ENCODE peak calls at places on chromosomes 3 and 15, in eight cellular contexts. One of them, this sample, is unnamed.
A peak's percentile ranks its signal among the peaks of the same experiment; 100 is the strongest.

GRCh38 chr15:77160562-77161481 is 89.9 kb upstream of the TSPAN3 start:
- DNase-seq in RPMI8226: peak; percentile 86
- DNase-seq in astrocyte: peak; percentile 23
- DNase-seq in SW 1271: no peak
- DNase-seq in amygdala: no peak
- DNase-seq in EH: no peak
- DNase-seq in A172: no peak
- DNase-seq in myocyte: no peak
- DNase-seq in this sample: no peak

GRCh38 chr3:21717272-21717671 is 33.7 kb downstream of the ZNF385D start:
- DNase-seq in amygdala: no peak
- DNase-seq in EH: no peak
- DNase-seq in SW 1271: no peak
- DNase-seq in myocyte: no peak
- DNase-seq in RPMI8226: no peak
- DNase-seq in A172: no peak
- DNase-seq in astrocyte: peak; percentile 49
- DNase-seq in this sample: no peak

GRCh38 chr3:161215186-161215585 is 5.9 kb upstream of the NMD3 start:
- DNase-seq in SW 1271: no peak
- DNase-seq in astrocyte: no peak
- DNase-seq in A172: no peak
- DNase-seq in EH: no peak
- DNase-seq in RPMI8226: no peak
- DNase-seq in amygdala: no peak
- DNase-seq in myocyte: no peak
- DNase-seq in this sample: no peak

GRCh38 chr15:35211240-35211952 is 126.3 kb upstream of the NANOGP8 start:
- DNase-seq in astrocyte: no peak
- DNase-seq in EH: no peak
- DNase-seq in amygdala: no peak
- DNase-seq in myocyte: no peak
- DNase-seq in A172: no peak
- DNase-seq in SW 1271: no peak
- DNase-seq in RPMI8226: no peak
- DNase-seq in this sample: no peak

GRCh38 chr3:71148455-71149060 is 435.0 kb downstream of the FOXP1 start:
- DNase-seq in A172: no peak
- DNase-seq in myocyte: no peak
- DNase-seq in EH: no peak
- DNase-seq in RPMI8226: no peak
- DNase-seq in SW 1271: no peak
- DNase-seq in astrocyte: no peak
- DNase-seq in amygdala: no peak
- DNase-seq in this sample: no peak

GRCh38 chr15:78629031-78629715 is 8.4 kb upstream of the CHRNA3 start:
- DNase-seq in A172: no peak
- DNase-seq in astrocyte: no peak
- DNase-seq in RPMI8226: no peak
- DNase-seq in SW 1271: no peak
- DNase-seq in amygdala: no peak
- DNase-seq in EH: no peak
- DNase-seq in myocyte: no peak
- DNase-seq in this sample: no peak

GRCh38 chr3:159938712-159939111 is 49.9 kb upstream of the IL12A start:
- DNase-seq in A172: no peak
- DNase-seq in astrocyte: peak; percentile 31
- DNase-seq in RPMI8226: no peak
- DNase-seq in amygdala: no peak
- DNase-seq in EH: peak; percentile 64
- DNase-seq in SW 1271: no peak
- DNase-seq in myocyte: no peak
- DNase-seq in this sample: no peak

GRCh38 chr3:167662919-167663400 is 9.2 kb upstream of the WDR49 start:
- DNase-seq in SW 1271: no peak
- DNase-seq in myocyte: no peak
- DNase-seq in A172: no peak
- DNase-seq in RPMI8226: no peak
- DNase-seq in EH: no peak
- DNase-seq in astrocyte: no peak
- DNase-seq in amygdala: no peak
- DNase-seq in this sample: no peak

GRCh38 chr15:88802991-88803240 is 320 bp upstream of the ACAN start:
- DNase-seq in SW 1271: no peak
- DNase-seq in RPMI8226: no peak
- DNase-seq in EH: no peak
- DNase-seq in A172: no peak
- DNase-seq in amygdala: no peak
- DNase-seq in myocyte: no peak
- DNase-seq in astrocyte: no peak
- DNase-seq in this sample: no peak

GRCh38 chr3:31981206-31982181 is at the start of the genes OSBPL10 and ZNF860:
- DNase-seq in RPMI8226: peak; percentile 86
- DNase-seq in myocyte: peak; percentile 92
- DNase-seq in SW 1271: peak; percentile 28
- DNase-seq in amygdala: peak; percentile 74
- DNase-seq in astrocyte: peak; percentile 88
- DNase-seq in A172: peak; percentile 95
- DNase-seq in EH: peak; percentile 94
- DNase-seq in this sample: peak; percentile 87

GRCh38 chr3:127450331-127450730 is 140.2 kb downstream of the TPRA1 start:
- DNase-seq in SW 1271: no peak
- DNase-seq in amygdala: no peak
- DNase-seq in A172: no peak
- DNase-seq in EH: no peak
- DNase-seq in myocyte: peak; percentile 53
- DNase-seq in astrocyte: no peak
- DNase-seq in RPMI8226: no peak
- DNase-seq in this sample: no peak

GRCh38 chr15:89248584-89248983 is 4.8 kb downstream of the FANCI start:
- DNase-seq in EH: no peak
- DNase-seq in A172: no peak
- DNase-seq in amygdala: no peak
- DNase-seq in RPMI8226: no peak
- DNase-seq in SW 1271: no peak
- DNase-seq in astrocyte: no peak
- DNase-seq in myocyte: no peak
- DNase-seq in this sample: no peak

GRCh38 chr3:117407317-117407716 is 697.7 kb downstream of the TUSC7 start:
- DNase-seq in astrocyte: no peak
- DNase-seq in RPMI8226: peak; percentile 37
- DNase-seq in A172: no peak
- DNase-seq in amygdala: no peak
- DNase-seq in myocyte: peak; percentile 14
- DNase-seq in SW 1271: no peak
- DNase-seq in EH: peak; percentile 3
- DNase-seq in this sample: no peak

GRCh38 chr3:186362988-186363387 is 954 bp upstream of the DGKG start:
- DNase-seq in amygdala: no peak
- DNase-seq in SW 1271: no peak
- DNase-seq in RPMI8226: no peak
- DNase-seq in myocyte: no peak
- DNase-seq in astrocyte: peak; percentile 47
- DNase-seq in EH: peak; percentile 50
- DNase-seq in A172: no peak
- DNase-seq in this sample: peak; percentile 58

GRCh38 chr15:82231842-82232241 is 30.7 kb downstream of the EFL1 start:
- DNase-seq in amygdala: no peak
- DNase-seq in SW 1271: no peak
- DNase-seq in EH: no peak
- DNase-seq in RPMI8226: no peak
- DNase-seq in A172: no peak
- DNase-seq in astrocyte: no peak
- DNase-seq in myocyte: no peak
- DNase-seq in this sample: no peak

GRCh38 chr3:99499235-99499798 is 139.1 kb upstream of the COL8A1 start:
- DNase-seq in SW 1271: peak; percentile 51
- DNase-seq in amygdala: no peak
- DNase-seq in astrocyte: peak; percentile 34
- DNase-seq in RPMI8226: peak; percentile 55
- DNase-seq in EH: peak; percentile 74
- DNase-seq in myocyte: peak; percentile 70
- DNase-seq in A172: peak; percentile 67
- DNase-seq in this sample: no peak

This sample was measured in right atrium auricular region.